ENCODE peak calls at places on chromosomes 11 and 22, in four cellular contexts. One of them, this sample, is unnamed. For H3K4me1, the result is how much of the 10 kb centered on the place peaks cover.

GRCh38 chr11:132655187-132655855 is 877.0 kb downstream of the OPCML start:
- DNase-seq in IMR-90: no peak
- DNase-seq in small intestine: no peak
- DNase-seq in heart left ventricle: no peak
- DNase-seq in this sample: peak

GRCh38 chr11:61171907-61172306 is 10.7 kb upstream of the VPS37C start:
- DNase-seq in IMR-90: no peak
- DNase-seq in small intestine: no peak
- DNase-seq in heart left ventricle: no peak
- DNase-seq in this sample: no peak

GRCh38 chr11:57568330-57568766 is 876 bp upstream of the UBE2L6 start:
- DNase-seq in IMR-90: peak
- DNase-seq in small intestine: no peak
- DNase-seq in heart left ventricle: no peak
- DNase-seq in this sample: peak

GRCh38 chr11:73055655-73056354 is 86.3 kb downstream of the FCHSD2 start:
- DNase-seq in IMR-90: no peak
- DNase-seq in small intestine: no peak
- DNase-seq in heart left ventricle: no peak
- DNase-seq in this sample: no peak

GRCh38 chr11:124536520-124536919 is 6.9 kb downstream of the OR8B12 start:
- DNase-seq in IMR-90: peak
- DNase-seq in small intestine: peak
- DNase-seq in heart left ventricle: peak
- DNase-seq in this sample: peak

GRCh38 chr11:11521306-11522002 is 100.4 kb downstream of the GALNT18 start:
- DNase-seq in IMR-90: no peak
- DNase-seq in small intestine: no peak
- DNase-seq in heart left ventricle: no peak
- DNase-seq in this sample: no peak

GRCh38 chr11:70620510-70621184 is 222.3 kb downstream of the CTTN start:
- DNase-seq in IMR-90: no peak
- DNase-seq in small intestine: no peak
- DNase-seq in heart left ventricle: no peak
- DNase-seq in this sample: no peak

GRCh38 chr11:126280595-126280994 is 2.3 kb upstream of the TIRAP start:
- DNase-seq in IMR-90: no peak
- DNase-seq in small intestine: no peak
- DNase-seq in heart left ventricle: no peak
- DNase-seq in this sample: no peak

GRCh38 chr22:19940536-19941364 is 822 bp upstream of the COMT start:
- DNase-seq in IMR-90: no peak
- DNase-seq in small intestine: no peak
- DNase-seq in heart left ventricle: no peak
- DNase-seq in this sample: no peak

GRCh38 chr11:29996016-29996415 is 20.8 kb downstream of the KCNA4 start:
- DNase-seq in IMR-90: no peak
- DNase-seq in small intestine: no peak
- DNase-seq in heart left ventricle: no peak
- DNase-seq in this sample: no peak

GRCh38 chr11:103927535-103927934 is 108.9 kb upstream of the DDI1 start:
- DNase-seq in IMR-90: peak
- DNase-seq in small intestine: no peak
- DNase-seq in heart left ventricle: no peak
- DNase-seq in this sample: peak

GRCh38 chr11:36328956-36329673 is 33.0 kb downstream of the PRR5L start:
- DNase-seq in IMR-90: no peak
- DNase-seq in small intestine: no peak
- DNase-seq in heart left ventricle: no peak
- DNase-seq in this sample: no peak

GRCh38 chr11:9992306-9992705 is 301.7 kb downstream of the SBF2 start:
- DNase-seq in IMR-90: peak
- DNase-seq in small intestine: no peak
- DNase-seq in heart left ventricle: no peak
- DNase-seq in this sample: no peak

GRCh38 chr22:27687984-27688545 is 113.5 kb downstream of the MN1 start:
- DNase-seq in IMR-90: no peak
- DNase-seq in small intestine: no peak
- DNase-seq in heart left ventricle: no peak
- DNase-seq in this sample: no peak

GRCh38 chr11:48237727-48238126 is 7.2 kb upstream of the OR4X2 start:
- DNase-seq in IMR-90: no peak
- DNase-seq in small intestine: no peak
- DNase-seq in heart left ventricle: no peak
- DNase-seq in this sample: no peak

GRCh38 chr11:108685419-108686161 is 20.7 kb downstream of the DDX10 start:
- DNase-seq in IMR-90: peak
- DNase-seq in small intestine: no peak
- DNase-seq in heart left ventricle: no peak
- DNase-seq in this sample: peak

GRCh38 chr11:102864724-102865123 is 10.1 kb downstream of the MMP12 start:
- DNase-seq in IMR-90: no peak
- DNase-seq in small intestine: peak
- DNase-seq in heart left ventricle: no peak
- DNase-seq in this sample: no peak

GRCh38 chr11:112922606-112923005 is 38.6 kb upstream of the NCAM1 start:
- DNase-seq in IMR-90: no peak
- DNase-seq in small intestine: no peak
- DNase-seq in heart left ventricle: no peak
- DNase-seq in this sample: no peak

GRCh38 chr22:24247564-24248344 is 2.9 kb upstream of the GGT5 start:
- DNase-seq in IMR-90: peak
- DNase-seq in small intestine: peak
- DNase-seq in heart left ventricle: peak
- DNase-seq in this sample: peak

GRCh38 chr11:68813778-68814177 is 27.9 kb downstream of the CPT1A start:
- DNase-seq in IMR-90: no peak
- DNase-seq in small intestine: no peak
- DNase-seq in heart left ventricle: no peak
- DNase-seq in this sample: no peak

GRCh38 chr22:44224166-44224565 is 43.4 kb downstream of the PARVG start:
- DNase-seq in IMR-90: no peak
- DNase-seq in small intestine: no peak
- DNase-seq in heart left ventricle: no peak
- DNase-seq in this sample: peak

GRCh38 chr11:66068923-66069714 is 953 bp upstream of the PACS1 start:
- DNase-seq in IMR-90: peak
- DNase-seq in small intestine: no peak
- DNase-seq in heart left ventricle: no peak
- DNase-seq in this sample: peak

GRCh38 chr11:117394221-117394925 is 66.7 kb downstream of the CEP164 start:
- DNase-seq in IMR-90: no peak
- DNase-seq in small intestine: no peak
- DNase-seq in heart left ventricle: no peak
- DNase-seq in this sample: no peak

GRCh38 chr11:39992550-39992949 is 1466.9 kb downstream of the LRRC4C start:
- DNase-seq in IMR-90: no peak
- DNase-seq in small intestine: peak
- DNase-seq in heart left ventricle: no peak
- DNase-seq in this sample: no peak

GRCh38 chr11:79436911-79437273 is 3.9 kb downstream of the TENM4 start:
- DNase-seq in IMR-90: no peak
- DNase-seq in small intestine: no peak
- DNase-seq in heart left ventricle: no peak
- DNase-seq in this sample: no peak

GRCh38 chr11:117009905-117010605 is 88.2 kb downstream of the SIK3 start:
- DNase-seq in IMR-90: no peak
- DNase-seq in small intestine: no peak
- DNase-seq in heart left ventricle: no peak
- DNase-seq in this sample: no peak

GRCh38 chr11:69636512-69636866 is 4.5 kb upstream of the CCND1 start:
- DNase-seq in IMR-90: peak
- DNase-seq in small intestine: peak
- DNase-seq in heart left ventricle: peak
- DNase-seq in this sample: peak

GRCh38 chr11:84165139-84165538 is 879.0 kb upstream of the CCDC90B start:
- DNase-seq in IMR-90: no peak
- DNase-seq in small intestine: no peak
- DNase-seq in heart left ventricle: no peak
- DNase-seq in this sample: peak

GRCh38 chr22:40419718-40420117 is 49.3 kb downstream of the SGSM3 start:
- DNase-seq in IMR-90: no peak
- DNase-seq in small intestine: no peak
- DNase-seq in heart left ventricle: no peak
- DNase-seq in this sample: no peak

GRCh38 chr22:37906364-37907008 is 389 bp downstream of the MICALL1 start:
- DNase-seq in IMR-90: no peak
- DNase-seq in small intestine: no peak
- DNase-seq in heart left ventricle: no peak
- DNase-seq in this sample: no peak

GRCh38 chr11:94647926-94648325 is 80.8 kb downstream of the PIWIL4 start:
- DNase-seq in IMR-90: peak
- DNase-seq in small intestine: no peak
- DNase-seq in heart left ventricle: no peak
- DNase-seq in this sample: peak

GRCh38 chr22:48483764-48484528 is 1343.7 kb downstream of the BRD1 start:
- DNase-seq in IMR-90: no peak
- DNase-seq in small intestine: no peak
- DNase-seq in heart left ventricle: no peak
- DNase-seq in this sample: no peak

GRCh38 chr11:97860237-97860636 is 1160.5 kb upstream of the CNTN5 start:
- DNase-seq in IMR-90: no peak
- DNase-seq in small intestine: no peak
- DNase-seq in heart left ventricle: no peak
- DNase-seq in this sample: peak

GRCh38 chr11:62577046-62577708 is 3.5 kb upstream of the EEF1G start:
- DNase-seq in IMR-90: peak
- DNase-seq in small intestine: no peak
- DNase-seq in heart left ventricle: no peak
- DNase-seq in this sample: no peak

GRCh38 chr11:117175104-117175503 is 3.4 kb upstream of the SIDT2 start:
- DNase-seq in IMR-90: no peak
- DNase-seq in small intestine: no peak
- DNase-seq in heart left ventricle: no peak
- DNase-seq in this sample: no peak

GRCh38 chr11:67410369-67410831 is 5.1 kb upstream of the CARNS1 start:
- DNase-seq in IMR-90: no peak
- DNase-seq in small intestine: no peak
- DNase-seq in heart left ventricle: no peak
- DNase-seq in this sample: no peak
- H3K4me1 ChIP-seq in IMR-90: under half
- H3K4me1 ChIP-seq in small intestine: under half
- H3K4me1 ChIP-seq in heart left ventricle: under half
- H3K4me1 ChIP-seq in this sample: under half

GRCh38 chr22:50292643-50293440 is 14.6 kb downstream of the PLXNB2 start:
- DNase-seq in IMR-90: no peak
- DNase-seq in small intestine: no peak
- DNase-seq in heart left ventricle: no peak
- DNase-seq in this sample: no peak
- H3K27ac ChIP-seq in IMR-90: peak
- H3K27ac ChIP-seq in small intestine: peak
- H3K27ac ChIP-seq in heart left ventricle: peak
- H3K27ac ChIP-seq in this sample: peak

GRCh38 chr11:27466363-27466762 is 6.2 kb downstream of the LGR4 start:
- DNase-seq in IMR-90: no peak
- DNase-seq in small intestine: peak
- DNase-seq in heart left ventricle: no peak
- DNase-seq in this sample: no peak
- H3K4me1 ChIP-seq in IMR-90: under half
- H3K4me1 ChIP-seq in small intestine: under half
- H3K4me1 ChIP-seq in heart left ventricle: under half
- H3K4me1 ChIP-seq in this sample: under half

DNA sequence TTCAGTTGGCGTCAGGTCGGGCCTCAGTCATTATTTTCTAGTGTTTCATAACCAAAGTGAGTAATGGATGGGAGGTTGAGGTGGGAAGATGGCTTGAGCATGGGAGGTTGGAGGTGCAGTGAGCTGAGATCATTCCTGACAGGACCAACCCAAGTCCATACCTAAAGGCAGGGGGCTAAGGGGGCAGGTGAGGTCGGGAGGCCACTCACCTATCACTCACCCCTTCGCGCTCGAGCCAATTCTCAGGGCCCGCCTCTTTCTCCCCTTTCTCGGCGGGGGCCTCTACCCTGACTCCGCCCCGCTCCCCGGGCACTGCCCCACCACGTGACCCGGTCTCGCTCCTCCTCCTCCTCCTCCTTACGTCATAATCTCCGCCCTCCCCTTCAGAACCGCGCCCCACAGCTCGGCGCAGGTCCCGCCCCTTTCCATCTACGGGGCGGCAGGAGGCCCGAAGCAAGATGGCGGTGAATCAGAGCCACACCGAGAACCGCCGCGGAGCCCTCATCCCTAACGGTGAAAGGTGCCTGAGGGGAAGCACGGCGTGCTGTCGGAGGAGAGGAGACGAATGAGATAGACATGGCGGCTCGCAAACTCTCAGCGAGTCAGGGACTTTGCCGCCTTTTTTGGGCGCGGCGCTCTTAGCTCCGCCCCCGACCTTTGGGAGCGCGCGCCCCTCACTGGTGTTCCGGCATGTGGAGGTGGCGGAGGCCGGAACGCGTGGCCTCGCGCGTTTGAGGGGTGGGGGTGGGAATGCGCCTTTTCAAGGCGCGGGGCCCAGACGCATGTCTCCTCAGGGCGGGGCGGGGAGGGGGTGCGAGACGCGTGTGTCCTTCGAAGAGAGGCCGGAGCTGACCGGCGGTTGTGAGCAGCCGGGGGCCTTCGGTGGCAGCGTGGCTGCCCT is at the start of gene WBP2NL:
- DNase-seq in IMR-90: peak
- DNase-seq in small intestine: peak
- DNase-seq in heart left ventricle: peak
- DNase-seq in this sample: peak
- H3K27ac ChIP-seq in IMR-90: no peak
- H3K27ac ChIP-seq in small intestine: no peak
- H3K27ac ChIP-seq in heart left ventricle: no peak
- H3K27ac ChIP-seq in this sample: no peak